ENCODE peak calls at places on chromosomes 16 and 17, in ten cellular contexts. F is midbrain, H is A172, D is lung, J is foreskin keratinocyte, R is DMS153, K is GM12865, Y is Right ventricle myocardium superior, Q is HTR-8/SVneo, T is mucosa of descending colon. L is an unnamed sample.

GRCh38 chr17:79527286-79527685 is 83.6 kb downstream of the RBFOX3 start:
- DNase-seq in D (no peak), R (no peak), F (no peak), T (no peak), H (no peak), J (no peak), Y (no peak), Q (no peak), K (no peak), L (no peak)

GRCh38 chr16:88196471-88197400 is 186.0 kb upstream of the ZNF469 start:
- DNase-seq in Y (no peak), F (no peak), K (no peak), J (no peak), D (no peak), R (no peak), T (no peak), H (no peak), Q (no peak), L (no peak)

GRCh38 chr16:11836653-11837244 is 14.6 kb downstream of the RSL1D1 start:
- DNase-seq in Y (no peak), H (peak), R (no peak), Q (peak), J (peak), D (no peak), T (no peak), K (no peak), F (no peak), L (peak)

GRCh38 chr16:22308824-22309520 is 11.8 kb downstream of the POLR3E start:
- DNase-seq in D (no peak), J (no peak), R (no peak), K (no peak), Y (no peak), H (no peak), Q (no peak), T (no peak), F (no peak), L (no peak)

GRCh38 chr17:73799091-73799490 is 154.8 kb upstream of the SDK2 start:
- DNase-seq in K (no peak), Q (no peak), J (no peak), D (no peak), R (no peak), H (no peak), T (no peak), F (no peak), Y (no peak), L (no peak)

GRCh38 chr16:14301150-14302030 is 230.3 kb downstream of the MRTFB start:
- DNase-seq in K (peak), Y (peak), T (no peak), D (no peak), J (no peak), Q (no peak), F (no peak), H (peak), R (no peak), L (peak)

GRCh38 chr16:54926166-54926838 is 4.4 kb upstream of the IRX5 start:
- DNase-seq in T (no peak), K (no peak), H (peak), Y (no peak), D (no peak), R (peak), J (no peak), F (no peak), Q (no peak), L (no peak)

GRCh38 chr17:9200197-9200662 is 178.9 kb downstream of the NTN1 start:
- DNase-seq in J (no peak), D (no peak), Y (no peak), F (no peak), H (no peak), R (no peak), T (peak), Q (no peak), K (no peak), L (no peak)

GRCh38 chr17:78739331-78739853 is 42.7 kb downstream of the CYTH1 start:
- DNase-seq in R (no peak), F (no peak), H (no peak), Y (no peak), K (peak), Q (no peak), D (no peak), J (no peak), T (no peak), L (no peak)

GRCh38 chr17:60134396-60135159 is 15.2 kb upstream of the CA4 start:
- DNase-seq in D (no peak), J (no peak), T (no peak), R (no peak), F (peak), K (no peak), Q (no peak), H (peak), Y (no peak), L (no peak)

GRCh38 chr16:14509055-14509454 is 121.0 kb downstream of the PARN start:
- DNase-seq in Y (no peak), J (no peak), F (no peak), R (no peak), D (no peak), Q (no peak), H (peak), K (no peak), T (no peak), L (no peak)

GRCh38 chr16:47970291-47970931 is 185.4 kb downstream of the ABCC12 start:
- DNase-seq in D (no peak), H (peak), Y (no peak), T (no peak), R (no peak), J (no peak), F (no peak), Q (peak), K (peak), L (no peak)

GRCh38 chr17:6696906-6697305 is 16.3 kb downstream of the SLC13A5 start:
- DNase-seq in T (no peak), Q (no peak), R (no peak), J (no peak), Y (no peak), K (no peak), H (no peak), F (no peak), D (no peak), L (no peak)

GRCh38 chr16:87183647-87184046 is 133.5 kb downstream of the C16orf95 start:
- DNase-seq in K (no peak), T (no peak), D (no peak), F (no peak), Q (no peak), Y (no peak), H (no peak), R (no peak), J (no peak), L (no peak)

GRCh38 chr16:67173808-67174705 is 3.7 kb downstream of the NOL3 start:
- DNase-seq in Q (peak), R (peak), D (peak), T (peak), Y (peak), F (peak), J (no peak), H (peak), K (peak), L (peak)

GRCh38 chr17:1920948-1921351 is 91.1 kb downstream of the RPA1 start:
- DNase-seq in Q (no peak), Y (peak), D (no peak), F (peak), T (no peak), K (no peak), H (no peak), R (no peak), J (no peak), L (peak)

GRCh38 chr17:20706752-20707372 is 127.3 kb downstream of the CDRT15L2 start:
- DNase-seq in J (peak), R (no peak), T (no peak), K (no peak), Y (no peak), Q (peak), D (no peak), F (no peak), H (no peak), L (peak)

GRCh38 chr17:42252528-42253172 is 23.5 kb downstream of the STAT5B start:
- DNase-seq in T (no peak), R (no peak), Q (peak), J (no peak), D (no peak), F (no peak), Y (no peak), H (peak), K (no peak), L (no peak)

GRCh38 chr17:18224053-18224427 is 1.4 kb upstream of the LLGL1 start:
- DNase-seq in D (no peak), Y (no peak), H (no peak), T (no peak), F (no peak), J (no peak), K (no peak), R (no peak), Q (no peak), L (no peak)

GRCh38 chr17:48722201-48722907 is at the start of gene PRAC1:
- DNase-seq in K (no peak), D (no peak), F (no peak), Q (no peak), R (no peak), Y (no peak), H (no peak), T (peak), J (no peak), L (no peak)

GRCh38 chr17:51373489-51374194 is 113.3 kb downstream of the UTP18 start:
- DNase-seq in J (no peak), R (no peak), Q (no peak), T (no peak), K (no peak), H (no peak), D (no peak), Y (no peak), F (no peak), L (no peak)

GRCh38 chr17:13405807-13406206 is 195.9 kb downstream of the HS3ST3A1 start:
- DNase-seq in T (no peak), H (no peak), R (no peak), Q (no peak), F (no peak), D (no peak), J (no peak), Y (no peak), K (no peak), L (no peak)

GRCh38 chr16:53922067-53922804 is 218.3 kb downstream of the FTO start:
- DNase-seq in J (no peak), H (no peak), T (no peak), R (no peak), F (no peak), D (no peak), Q (no peak), Y (no peak), K (no peak), L (no peak)

GRCh38 chr16:70267516-70267915 is 15.8 kb upstream of the EXOSC6 start:
- DNase-seq in T (peak), Q (peak), F (no peak), D (no peak), R (no peak), Y (no peak), H (peak), J (no peak), K (peak), L (peak)

GRCh38 chr16:52729731-52730130 is 182.8 kb upstream of the TOX3 start:
- DNase-seq in H (no peak), D (no peak), T (no peak), R (no peak), Y (no peak), Q (no peak), F (no peak), J (no peak), K (no peak), L (no peak)

GRCh38 chr17:40949406-40949805 is 12.0 kb upstream of the KRT23 start:
- DNase-seq in H (no peak), Q (no peak), K (no peak), Y (no peak), R (no peak), T (no peak), F (no peak), J (no peak), D (no peak), L (no peak)

GRCh38 chr17:30541802-30542201 is 64.6 kb downstream of the GOSR1 start:
- DNase-seq in T (no peak), D (no peak), K (no peak), J (no peak), R (no peak), H (no peak), Q (no peak), F (no peak), Y (no peak), L (no peak)

GRCh38 chr16:64047878-64048277 is 1074.0 kb downstream of the CDH11 start:
- DNase-seq in F (no peak), K (no peak), H (no peak), R (no peak), Q (no peak), Y (no peak), J (no peak), T (no peak), D (no peak), L (no peak)

GRCh38 chr17:57761887-57762286 is 16.8 kb upstream of the CCDC182 start:
- DNase-seq in K (no peak), R (no peak), H (no peak), T (no peak), J (no peak), F (no peak), D (no peak), Y (no peak), Q (no peak), L (no peak)

GRCh38 chr17:46890638-46891037 is 32.3 kb upstream of the GOSR2 start:
- DNase-seq in H (no peak), K (no peak), Y (peak), D (no peak), R (no peak), T (no peak), J (no peak), F (no peak), Q (no peak), L (no peak)

GRCh38 chr17:15651583-15652110 is 32.1 kb upstream of the FBXW10B start:
- DNase-seq in Y (peak), F (peak), Q (peak), K (peak), D (peak), J (peak), R (peak), H (peak), T (peak), L (peak)

GRCh38 chr17:11383157-11383556 is 142.1 kb downstream of the SHISA6 start:
- DNase-seq in D (no peak), R (no peak), K (no peak), J (no peak), Q (no peak), H (no peak), Y (no peak), F (no peak), T (no peak), L (no peak)

GRCh38 chr17:29771561-29771960 is 148.8 kb upstream of the CORO6 start:
- DNase-seq in J (no peak), R (no peak), F (no peak), D (no peak), Q (no peak), T (no peak), Y (no peak), H (no peak), K (no peak), L (no peak)

GRCh38 chr17:58630883-58631522 is 60.8 kb downstream of the TEX14 start:
- DNase-seq in H (no peak), J (no peak), D (peak), Y (no peak), K (peak), Q (no peak), F (peak), R (no peak), T (no peak), L (peak)

GRCh38 chr17:45451131-45451530 is 18.5 kb upstream of the ARHGAP27 start:
- DNase-seq in D (no peak), J (no peak), Q (no peak), K (no peak), Y (no peak), R (no peak), F (no peak), T (no peak), H (no peak), L (no peak)

GRCh38 chr17:45930420-45930951 is 36.1 kb downstream of the MAPT start:
- DNase-seq in K (no peak), T (no peak), F (no peak), R (no peak), Q (no peak), Y (no peak), J (no peak), D (no peak), H (no peak), L (no peak)

GRCh38 chr16:73057369-73058210 is 9.7 kb upstream of the ZFHX3 start:
- DNase-seq in Y (peak), F (no peak), Q (no peak), H (no peak), J (no peak), T (no peak), R (no peak), D (no peak), K (peak), L (no peak)

GRCh38 chr17:15510361-15510760 is 42.9 kb upstream of the CDRT4 start:
- DNase-seq in J (peak), Q (peak), H (peak), K (no peak), D (no peak), F (no peak), R (no peak), Y (no peak), T (no peak), L (no peak)

GRCh38 chr16:86914850-86915717 is 336.7 kb downstream of the FOXL1 start:
- DNase-seq in Y (no peak), H (no peak), K (no peak), Q (no peak), R (no peak), F (no peak), T (no peak), D (no peak), J (no peak), L (no peak)

L was measured in cerebellar cortex.